ENCODE peak calls at places on chromosomes 1 and 21, in six cellular contexts. M is NCI-H748 treated with DMSO at 0.1 percent for 48 hours; L is activated CD4-positive, alpha-beta T cell treated with anti-CD3 and anti-CD28 coated beads for 48 hours; B is naive thymus-derived CD4-positive, alpha-beta T cell; I is MCF 10A; T is mesendoderm. C is an unnamed sample.

GRCh38 chr1:200473698-200474371 is 64.0 kb upstream of the ZNF281 start:
- DNase-seq in M (no peak), I (no peak), L (peak; percentile 43), B (no peak), T (no peak), C (no peak)

GRCh38 chr1:36609241-36610027 is 126.7 kb upstream of the CSF3R start:
- DNase-seq in L (peak; percentile 70), M (peak; percentile 36), I (peak; percentile 70), B (no peak), T (peak; percentile 87), C (peak; percentile 17)

GRCh38 chr1:161726631-161727342 is 5.4 kb downstream of the FCRLB start:
- DNase-seq in T (peak; percentile 90), B (peak; percentile 52), L (peak; percentile 63), M (peak; percentile 35), I (peak; percentile 96), C (peak; percentile 56)

GRCh38 chr1:201539561-201540404 is 856 bp downstream of the NAV1 start:
- DNase-seq in L (no peak), M (peak; percentile 62), I (no peak), T (peak; percentile 86), B (no peak), C (no peak)

GRCh38 chr1:24151175-24151533 is 8.2 kb upstream of the IL22RA1 start:
- DNase-seq in L (no peak), B (no peak), I (peak; percentile 92), T (peak; percentile 98), M (peak; percentile 59), C (no peak)

GRCh38 chr1:154968731-154969130 is 1.8 kb downstream of the SHC1 start:
- DNase-seq in M (no peak), I (no peak), T (peak; percentile 29), L (no peak), B (no peak), C (no peak)

GRCh38 chr1:42759114-42759513 is 7.7 kb downstream of the P3H1 start:
- DNase-seq in I (no peak), L (no peak), M (no peak), T (peak; percentile 61), B (no peak), C (no peak)

GRCh38 chr1:12407050-12407961 is 177.5 kb downstream of the VPS13D start:
- DNase-seq in B (no peak), I (peak; percentile 64), L (no peak), T (no peak), M (no peak), C (peak; percentile 14)

GRCh38 chr1:230308821-230309220 is 117.3 kb downstream of the PGBD5 start:
- DNase-seq in T (no peak), B (no peak), L (no peak), I (no peak), M (no peak), C (no peak)

GRCh38 chr1:59163268-59164092 is 133.4 kb upstream of the FGGY start:
- DNase-seq in I (no peak), T (no peak), B (no peak), M (peak; percentile 74), L (no peak), C (no peak)

GRCh38 chr1:204478166-204478899 is 16.3 kb downstream of the PIK3C2B start:
- DNase-seq in B (no peak), L (no peak), T (no peak), I (no peak), M (no peak), C (no peak)

GRCh38 chr1:236018885-236019453 is 45.9 kb downstream of the NID1 start:
- DNase-seq in L (no peak), B (no peak), T (no peak), I (no peak), M (no peak), C (no peak)

GRCh38 chr1:12424150-12424549 is 193.9 kb downstream of the DHRS3 start:
- DNase-seq in T (no peak), I (peak; percentile 23), L (no peak), B (no peak), M (no peak), C (no peak)

GRCh38 chr21:35559881-35560280 is 500.4 kb downstream of the SETD4 start:
- DNase-seq in I (peak; percentile 5), T (no peak), M (no peak), B (no peak), L (no peak), C (no peak)

GRCh38 chr21:27953328-27954045 is 986.6 kb upstream of the ADAMTS5 start:
- DNase-seq in B (no peak), T (no peak), I (no peak), L (no peak), M (no peak), C (no peak)

GRCh38 chr1:67713071-67713806 is 28.2 kb downstream of the GADD45A start:
- DNase-seq in L (no peak), M (peak; percentile 95), I (peak; percentile 85), B (no peak), T (no peak), C (no peak)

GRCh38 chr1:46341222-46342083 is 846 bp downstream of the NSUN4 start:
- DNase-seq in I (no peak), T (no peak), B (no peak), M (no peak), L (no peak), C (no peak)

GRCh38 chr1:8169364-8170058 is 143.4 kb upstream of the ERRFI1 start:
- DNase-seq in L (peak; percentile 41), T (peak; percentile 79), B (peak; percentile 55), M (peak; percentile 72), I (peak; percentile 77), C (peak; percentile 60)

GRCh38 chr1:62438163-62438562 is 1.3 kb downstream of the USP1 start:
- DNase-seq in T (peak; percentile 6), I (peak; percentile 31), B (no peak), L (no peak), M (peak; percentile 15), C (no peak)

GRCh38 chr1:82867781-82868180 is 1067.0 kb downstream of the ADGRL2 start:
- DNase-seq in L (no peak), M (no peak), B (no peak), T (no peak), I (no peak), C (no peak)

GRCh38 chr21:42565886-42566523 is 52.4 kb downstream of the SLC37A1 start:
- DNase-seq in I (no peak), T (no peak), B (no peak), M (no peak), L (no peak), C (no peak)

GRCh38 chr1:208219659-208220282 is 24.4 kb downstream of the PLXNA2 start:
- DNase-seq in B (no peak), I (peak; percentile 98), M (no peak), T (peak; percentile 84), L (no peak), C (no peak)

GRCh38 chr1:218460367-218460766 is 115.2 kb downstream of the TGFB2 start:
- DNase-seq in M (no peak), T (peak; percentile 77), I (peak; percentile 59), L (no peak), B (no peak), C (no peak)

GRCh38 chr1:171636141-171636540 is 14.1 kb downstream of the MYOCOS start:
- DNase-seq in M (no peak), L (no peak), T (no peak), I (no peak), B (no peak), C (no peak)

GRCh38 chr1:116493484-116494350 is 77.1 kb downstream of the CD58 start:
- DNase-seq in M (no peak), L (no peak), I (no peak), T (no peak), B (no peak), C (no peak)

GRCh38 chr1:1020415-1021009 is 592 bp downstream of the AGRN start:
- DNase-seq in B (no peak), M (no peak), T (no peak), L (no peak), I (no peak), C (no peak)

GRCh38 chr1:180080439-180080838 is 74.2 kb upstream of the QSOX1 start:
- DNase-seq in I (peak; percentile 12), L (no peak), B (no peak), M (no peak), T (no peak), C (no peak)

GRCh38 chr1:47795102-47795501 is 202.1 kb downstream of the TRABD2B start:
- DNase-seq in M (no peak), L (no peak), I (no peak), B (no peak), T (no peak), C (no peak)

GRCh38 chr21:34054259-34054658 is 19.1 kb upstream of the MRPS6 start:
- DNase-seq in M (peak; percentile 94), L (no peak), I (no peak), T (no peak), B (no peak), C (no peak)

GRCh38 chr1:178645826-178646200 is 79.2 kb upstream of the RALGPS2 start:
- DNase-seq in M (no peak), I (no peak), B (no peak), L (no peak), T (no peak), C (no peak)

GRCh38 chr1:85259866-85260345 is 444 bp upstream of the C1orf52 start:
- DNase-seq in T (no peak), B (no peak), I (no peak), L (no peak), M (no peak), C (no peak)

GRCh38 chr1:43453442-43454269 is at the start of gene HYI:
- DNase-seq in M (peak; percentile 99), B (peak; percentile 57), L (peak; percentile 81), I (peak; percentile 89), T (peak; percentile 96), C (peak; percentile 69)

GRCh38 chr1:236535656-236536293 is 12.0 kb downstream of the LGALS8 start:
- DNase-seq in M (peak; percentile 81), I (no peak), L (no peak), B (no peak), T (peak; percentile 27), C (no peak)

GRCh38 chr1:101847608-101848007 is 149.1 kb downstream of the OLFM3 start:
- DNase-seq in M (no peak), I (no peak), T (no peak), L (no peak), B (no peak), C (no peak)

GRCh38 chr1:37307907-37308570 is 166.3 kb upstream of the ZC3H12A start:
- DNase-seq in M (no peak), B (no peak), L (no peak), T (no peak), I (no peak), C (no peak)